ENCODE peak calls at places on chromosome 1, in ten cellular contexts. One of them, this sample, is unnamed.

GRCh38 chr1:1264868-1265272 is 8.8 kb downstream of the UBE2J2 start:
- DNase-seq in amniotic stem cell: peak
- DNase-seq in DMS153: no peak
- DNase-seq in EH: peak
- DNase-seq in activated gamma-delta T cell treated with Interleukin-2 at 50 U/mL for 16 hours: no peak
- DNase-seq in WERI-Rb-1: no peak
- DNase-seq in caudate nucleus: no peak
- DNase-seq in astrocyte of the spinal cord: peak
- DNase-seq in HepG2: no peak
- DNase-seq in BJ: peak
- DNase-seq in this sample: peak

GRCh38 chr1:63557365-63557987 is 34.2 kb downstream of the EFCAB7 start:
- DNase-seq in amniotic stem cell: no peak
- DNase-seq in DMS153: no peak
- DNase-seq in EH: peak
- DNase-seq in activated gamma-delta T cell treated with Interleukin-2 at 50 U/mL for 16 hours: no peak
- DNase-seq in WERI-Rb-1: peak
- DNase-seq in caudate nucleus: no peak
- DNase-seq in astrocyte of the spinal cord: peak
- DNase-seq in HepG2: peak
- DNase-seq in BJ: no peak
- DNase-seq in this sample: peak

GRCh38 chr1:213987422-213987875 is 324 bp upstream of the PROX1 start:
- DNase-seq in amniotic stem cell: no peak
- DNase-seq in DMS153: peak
- DNase-seq in EH: no peak
- DNase-seq in activated gamma-delta T cell treated with Interleukin-2 at 50 U/mL for 16 hours: no peak
- DNase-seq in WERI-Rb-1: no peak
- DNase-seq in caudate nucleus: no peak
- DNase-seq in astrocyte of the spinal cord: peak
- DNase-seq in HepG2: no peak
- DNase-seq in BJ: no peak
- DNase-seq in this sample: peak

GRCh38 chr1:238409947-238410346 is 519.2 kb upstream of the ZP4 start:
- DNase-seq in amniotic stem cell: no peak
- DNase-seq in DMS153: no peak
- DNase-seq in EH: peak
- DNase-seq in activated gamma-delta T cell treated with Interleukin-2 at 50 U/mL for 16 hours: no peak
- DNase-seq in WERI-Rb-1: no peak
- DNase-seq in caudate nucleus: no peak
- DNase-seq in astrocyte of the spinal cord: peak
- DNase-seq in HepG2: no peak
- DNase-seq in BJ: no peak
- DNase-seq in this sample: peak

GRCh38 chr1:156602557-156602993 is 1.3 kb upstream of the GPATCH4 start:
- DNase-seq in amniotic stem cell: no peak
- DNase-seq in DMS153: no peak
- DNase-seq in EH: no peak
- DNase-seq in activated gamma-delta T cell treated with Interleukin-2 at 50 U/mL for 16 hours: no peak
- DNase-seq in WERI-Rb-1: no peak
- DNase-seq in caudate nucleus: no peak
- DNase-seq in astrocyte of the spinal cord: no peak
- DNase-seq in HepG2: no peak
- DNase-seq in BJ: no peak
- DNase-seq in this sample: no peak

GRCh38 chr1:160489513-160490261 is 33.4 kb downstream of the SLAMF6 start:
- DNase-seq in amniotic stem cell: no peak
- DNase-seq in DMS153: no peak
- DNase-seq in EH: no peak
- DNase-seq in activated gamma-delta T cell treated with Interleukin-2 at 50 U/mL for 16 hours: no peak
- DNase-seq in WERI-Rb-1: no peak
- DNase-seq in caudate nucleus: no peak
- DNase-seq in astrocyte of the spinal cord: no peak
- DNase-seq in HepG2: no peak
- DNase-seq in BJ: no peak
- DNase-seq in this sample: peak

GRCh38 chr1:180251526-180252305 is 21.7 kb downstream of the LHX4 start:
- DNase-seq in amniotic stem cell: no peak
- DNase-seq in DMS153: no peak
- DNase-seq in EH: no peak
- DNase-seq in activated gamma-delta T cell treated with Interleukin-2 at 50 U/mL for 16 hours: no peak
- DNase-seq in WERI-Rb-1: no peak
- DNase-seq in caudate nucleus: no peak
- DNase-seq in astrocyte of the spinal cord: no peak
- DNase-seq in HepG2: no peak
- DNase-seq in BJ: no peak
- DNase-seq in this sample: no peak

GRCh38 chr1:167541610-167542009 is 12.0 kb downstream of the CREG1 start:
- DNase-seq in amniotic stem cell: no peak
- DNase-seq in DMS153: no peak
- DNase-seq in EH: no peak
- DNase-seq in activated gamma-delta T cell treated with Interleukin-2 at 50 U/mL for 16 hours: no peak
- DNase-seq in WERI-Rb-1: no peak
- DNase-seq in caudate nucleus: no peak
- DNase-seq in astrocyte of the spinal cord: no peak
- DNase-seq in HepG2: no peak
- DNase-seq in BJ: no peak
- DNase-seq in this sample: no peak

GRCh38 chr1:991895-992294 is 8.0 kb downstream of the HES4 start:
- DNase-seq in amniotic stem cell: no peak
- DNase-seq in DMS153: no peak
- DNase-seq in EH: no peak
- DNase-seq in activated gamma-delta T cell treated with Interleukin-2 at 50 U/mL for 16 hours: no peak
- DNase-seq in WERI-Rb-1: no peak
- DNase-seq in caudate nucleus: no peak
- DNase-seq in astrocyte of the spinal cord: no peak
- DNase-seq in HepG2: no peak
- DNase-seq in BJ: no peak
- DNase-seq in this sample: no peak